ENCODE peak calls at places on chromosomes 2 and 18, in ten cellular contexts. K is fibroblast of pulmonary artery; I is RWPE1; D is Peyer's patch; W is CD4-positive, alpha-beta T cell; F is left ventricle myocardium inferior; S is body of pancreas; Z is lower lobe of right lung; L is fibroblast of mammary gland; C is colonic mucosa. P is an unnamed sample.

GRCh38 chr2:166516712-166517303 is 22.8 kb upstream of the SCN7A start:
- DNase-seq in K (peak), I (no peak), D (no peak), W (no peak), F (no peak), S (peak), Z (no peak), L (peak), C (no peak), P (no peak)

GRCh38 chr18:76913583-76913982 is 91.2 kb downstream of the ZNF236 start:
- DNase-seq in K (no peak), I (no peak), D (no peak), W (no peak), F (no peak), S (no peak), Z (no peak), L (no peak), C (peak), P (no peak)

GRCh38 chr2:238956676-238957075 is 108.8 kb downstream of the TWIST2 start:
- DNase-seq in K (no peak), I (no peak), D (no peak), W (no peak), F (no peak), S (no peak), Z (no peak), L (no peak), C (no peak), P (no peak)

GRCh38 chr2:2012505-2012904 is 268.2 kb upstream of the PXDN start:
- DNase-seq in K (peak), I (no peak), D (no peak), W (no peak), F (peak), S (no peak), Z (no peak), L (no peak), C (no peak), P (no peak)

GRCh38 chr2:13676269-13676668 is 956.2 kb upstream of the LRATD1 start:
- DNase-seq in K (peak), I (no peak), D (no peak), W (no peak), F (no peak), S (no peak), Z (no peak), L (peak), C (no peak), P (no peak)

GRCh38 chr18:63339920-63340484 is 20.4 kb upstream of the BCL2 start:
- DNase-seq in K (peak), I (no peak), D (no peak), W (peak), F (no peak), S (peak), Z (no peak), L (peak), C (no peak), P (no peak)

GRCh38 chr2:45190481-45190880 is 181.2 kb upstream of the SIX2 start:
- DNase-seq in K (peak), I (no peak), D (no peak), W (no peak), F (no peak), S (no peak), Z (no peak), L (peak), C (no peak), P (no peak)

GRCh38 chr2:57696016-57696415 is 350.6 kb upstream of the VRK2 start:
- DNase-seq in K (no peak), I (peak), D (no peak), W (no peak), F (no peak), S (no peak), Z (no peak), L (no peak), C (no peak), P (no peak)

GRCh38 chr2:186659383-186659782 is 34.5 kb upstream of the FAM171B start:
- DNase-seq in K (no peak), I (no peak), D (no peak), W (no peak), F (no peak), S (no peak), Z (no peak), L (no peak), C (no peak), P (no peak)

GRCh38 chr2:100178085-100178788 is 35.8 kb upstream of the AFF3 start:
- DNase-seq in K (peak), I (peak), D (peak), W (no peak), F (no peak), S (peak), Z (no peak), L (peak), C (peak), P (no peak)

GRCh38 chr2:63424329-63425078 is 163.8 kb downstream of the WDPCP start:
- DNase-seq in K (peak), I (peak), D (no peak), W (no peak), F (no peak), S (no peak), Z (no peak), L (peak), C (no peak), P (no peak)

DNA sequence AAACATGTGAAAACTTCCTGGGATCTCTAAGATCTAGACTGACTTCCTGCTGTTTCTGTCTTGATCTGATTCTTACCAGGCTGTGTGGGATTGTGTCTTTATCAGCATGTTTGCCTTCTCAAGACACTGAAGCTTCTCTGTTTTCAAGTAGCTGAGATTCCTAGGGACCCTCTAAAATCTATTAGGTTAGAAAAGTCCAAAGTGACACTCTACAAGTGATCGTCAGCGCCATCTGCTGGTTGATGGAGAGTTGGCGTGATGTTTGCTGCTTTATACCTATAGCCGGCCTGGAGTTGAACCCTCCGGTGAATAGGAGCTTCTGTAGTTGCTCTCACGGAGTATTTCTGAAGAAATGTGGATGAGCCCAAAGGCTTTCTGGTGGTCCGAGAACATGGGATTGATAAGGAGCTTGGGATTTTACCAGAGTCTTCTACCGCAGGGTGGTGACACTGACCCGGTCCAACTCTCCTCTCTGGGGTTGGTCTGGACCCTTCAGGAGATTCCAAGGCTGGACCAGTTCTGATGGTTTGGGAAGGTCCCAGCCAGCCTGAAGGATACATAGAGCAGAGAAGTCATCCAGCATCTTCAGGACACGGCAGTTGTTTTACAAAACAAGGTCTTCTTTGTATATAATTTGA is 96.0 kb upstream of the TTC39C start:
- DNase-seq in K (peak), I (peak), D (peak), W (peak), F (peak), S (peak), Z (peak), L (peak), C (peak), P (peak)
- TF ChIP-seq CTCF in K (peak), I (peak), D (peak), W (peak), F (peak), S (peak), Z (peak), L (peak), C (peak), P (peak)

DNA sequence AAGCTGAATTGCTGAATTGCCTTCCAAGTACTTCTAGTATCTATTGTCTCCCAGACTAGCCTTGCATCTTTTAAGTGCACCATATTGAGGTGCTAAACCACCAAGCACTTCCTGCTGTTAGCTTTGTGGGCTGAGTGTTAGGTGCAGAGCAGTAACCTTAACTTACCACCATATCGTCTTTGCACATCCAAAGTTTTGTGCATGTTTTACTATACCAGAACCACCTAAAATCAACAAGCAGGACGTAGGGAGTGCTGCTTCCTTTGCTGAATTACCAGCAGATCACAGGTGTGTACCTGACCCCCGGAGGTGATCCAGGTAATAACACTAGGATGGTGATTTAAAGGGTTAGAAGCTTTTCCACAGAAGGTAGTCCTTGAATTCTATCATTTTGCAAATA is 359.9 kb upstream of the HNRNPA3 start:
- DNase-seq in K (no peak), I (no peak), D (no peak), W (peak), F (no peak), S (no peak), Z (no peak), L (no peak), C (no peak), P (no peak)
- TF ChIP-seq CTCF in K (no peak), I (no peak), D (no peak), W (no peak), F (no peak), S (no peak), Z (no peak), L (no peak), C (no peak), P (no peak)

DNA sequence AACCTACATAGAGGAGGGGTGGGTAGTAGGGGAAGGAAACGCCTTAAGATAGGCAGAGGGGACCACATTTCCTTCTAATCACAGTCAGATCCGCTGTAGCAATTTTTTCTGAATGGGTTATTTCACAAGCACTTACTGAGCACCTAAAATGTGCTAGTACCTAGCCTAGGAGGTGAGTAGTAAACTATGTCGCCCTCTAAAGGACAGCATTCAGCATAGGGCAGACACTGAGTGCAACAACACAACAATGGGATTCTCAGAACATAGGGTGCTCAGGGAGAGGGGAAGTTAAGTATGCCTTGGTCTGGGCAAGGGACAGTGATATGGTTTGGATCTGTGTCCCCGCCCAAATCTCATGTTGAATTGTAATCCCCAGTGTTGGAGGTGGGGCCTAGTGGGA is 166.1 kb upstream of the RAB6C start:
- DNase-seq in K (no peak), I (no peak), D (no peak), W (no peak), F (no peak), S (no peak), Z (no peak), L (peak), C (no peak), P (no peak)
- TF ChIP-seq CTCF in K (no peak), I (no peak), D (no peak), W (no peak), F (no peak), S (no peak), Z (no peak), L (no peak), C (no peak), P (no peak)

GRCh38 chr2:3257842-3258241 is 119.8 kb downstream of the EIPR1 start:
- DNase-seq in K (no peak), I (no peak), D (peak), W (no peak), F (no peak), S (no peak), Z (no peak), L (no peak), C (no peak), P (no peak)
- TF ChIP-seq CTCF in K (no peak), I (no peak), D (no peak), W (no peak), F (no peak), S (no peak), Z (no peak), L (no peak), C (no peak), P (no peak)

GRCh38 chr2:159755788-159756187 is 42.2 kb downstream of the CD302 start:
- DNase-seq in K (peak), I (peak), D (no peak), W (no peak), F (no peak), S (no peak), Z (no peak), L (peak), C (no peak), P (no peak)
- TF ChIP-seq CTCF in K (peak), I (no peak), D (no peak), W (no peak), F (peak), S (no peak), Z (no peak), L (peak), C (no peak), P (no peak)

GRCh38 chr2:182101263-182101662 is 115.6 kb downstream of the PPP1R1C start:
- DNase-seq in K (peak), I (peak), D (no peak), W (no peak), F (no peak), S (no peak), Z (no peak), L (no peak), C (no peak), P (no peak)
- TF ChIP-seq CTCF in K (peak), I (no peak), D (no peak), W (no peak), F (peak), S (peak), Z (no peak), L (peak), C (no peak), P (no peak)

GRCh38 chr2:177051278-177051677 is 161.3 kb upstream of the HNRNPA3 start:
- DNase-seq in K (no peak), I (no peak), D (no peak), W (no peak), F (no peak), S (no peak), Z (no peak), L (no peak), C (no peak), P (no peak)
- TF ChIP-seq CTCF in K (no peak), I (no peak), D (no peak), W (no peak), F (no peak), S (no peak), Z (no peak), L (no peak), C (no peak), P (no peak)

DNA sequence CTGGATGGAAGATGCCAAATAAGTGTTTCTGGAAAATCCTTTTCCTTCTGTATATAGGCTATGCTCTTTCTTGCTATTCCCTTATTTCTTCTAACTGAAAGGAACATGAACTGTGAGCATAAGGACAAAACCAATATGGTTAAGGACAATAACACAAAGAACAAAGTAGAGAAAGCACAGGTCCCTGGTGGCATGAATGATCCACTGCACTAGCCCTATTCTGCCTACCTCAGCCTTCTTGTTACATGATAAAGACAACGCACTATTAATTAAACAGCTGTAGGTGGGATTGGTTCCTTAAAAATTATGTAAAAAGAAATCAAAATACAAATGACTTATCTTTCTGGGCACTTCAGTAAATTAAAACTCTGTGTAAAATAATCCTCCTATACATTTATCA is 1.9 kb upstream of the WDR75 start:
- DNase-seq in K (no peak), I (no peak), D (no peak), W (no peak), F (no peak), S (no peak), Z (no peak), L (no peak), C (no peak), P (no peak)
- TF ChIP-seq CTCF in K (peak), I (no peak), D (peak), W (no peak), F (no peak), S (no peak), Z (no peak), L (peak), C (no peak), P (no peak)

DNA sequence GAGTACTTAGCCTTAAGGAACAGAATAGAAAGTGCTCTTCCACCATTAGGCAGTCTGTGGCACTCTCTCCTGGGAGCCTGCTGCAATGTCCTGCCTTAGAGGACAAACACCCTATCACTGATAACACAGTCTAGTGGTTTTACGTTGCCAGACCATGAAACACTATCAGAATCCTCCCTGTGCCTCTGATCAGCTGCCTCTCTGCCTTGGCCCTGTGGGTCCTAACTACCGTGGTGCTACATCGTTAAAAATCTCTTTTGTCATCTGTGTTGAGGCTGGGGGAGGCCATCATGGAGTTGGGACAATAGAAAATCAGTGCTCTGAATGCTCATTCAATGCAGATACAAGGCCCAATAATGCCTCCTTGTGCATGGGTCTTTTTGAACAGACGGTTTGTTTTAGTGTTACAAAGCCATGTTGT is 11.9 kb upstream of the APCDD1 start:
- DNase-seq in K (no peak), I (no peak), D (no peak), W (no peak), F (no peak), S (no peak), Z (no peak), L (no peak), C (no peak), P (no peak)
- TF ChIP-seq CTCF in K (no peak), I (no peak), D (no peak), W (no peak), F (peak), S (no peak), Z (peak), L (no peak), C (no peak), P (no peak)

DNA sequence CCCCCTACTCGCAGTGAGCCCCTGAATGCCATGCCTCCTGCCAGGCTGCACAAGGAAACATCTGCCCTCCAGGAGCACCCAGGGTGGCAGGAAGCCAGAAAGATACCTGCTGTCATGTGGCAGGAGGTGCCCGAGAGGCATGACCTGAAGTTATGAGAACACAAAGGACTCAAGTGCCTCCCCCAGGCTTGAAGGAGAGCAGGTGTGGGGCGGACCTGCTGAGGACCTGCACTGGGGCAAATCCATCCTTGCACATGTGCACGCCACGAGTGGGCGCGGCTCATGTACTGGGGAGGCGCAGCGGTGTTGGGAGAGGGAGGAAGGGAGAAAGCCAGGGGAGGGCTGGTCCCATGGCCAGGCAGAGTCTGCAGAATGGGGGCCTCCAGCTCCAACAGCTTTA is 26.9 kb downstream of the SDC1 start:
- DNase-seq in K (no peak), I (no peak), D (no peak), W (no peak), F (no peak), S (no peak), Z (peak), L (no peak), C (peak), P (no peak)
- TF ChIP-seq CTCF in K (no peak), I (no peak), D (no peak), W (no peak), F (no peak), S (no peak), Z (no peak), L (no peak), C (no peak), P (no peak)

P was measured in activated B cell treated with CpG ODN at 0.5 μM for 24 hours.